ENCODE peak calls at places on chromosomes 1 and 21, in eight cellular contexts. One of them, this sample, is unnamed.

GRCh38 chr1:29649375-29650040 is 413.2 kb downstream of the PTPRU start:
- DNase-seq in stimulated activated naive CD8-positive, alpha-beta T cell treated with anti-CD3 and anti-CD28 coated beads, Interleukin-15, amount 100 ng/mL, for 72 hours: no peak
- DNase-seq in Daoy: peak; percentile 28
- DNase-seq in MG63: no peak
- DNase-seq in iPS-NIHi11: no peak
- DNase-seq in NCI-H510A: no peak
- DNase-seq in NCI-H1930: no peak
- DNase-seq in AG20443: no peak
- DNase-seq in this sample: no peak

GRCh38 chr1:1082239-1083180 is 8.4 kb upstream of the RNF223 start:
- DNase-seq in stimulated activated naive CD8-positive, alpha-beta T cell treated with anti-CD3 and anti-CD28 coated beads, Interleukin-15, amount 100 ng/mL, for 72 hours: no peak
- DNase-seq in Daoy: no peak
- DNase-seq in MG63: no peak
- DNase-seq in iPS-NIHi11: no peak
- DNase-seq in NCI-H510A: no peak
- DNase-seq in NCI-H1930: no peak
- DNase-seq in AG20443: no peak
- DNase-seq in this sample: no peak

GRCh38 chr1:83619497-83619896 is 379.4 kb downstream of the TTLL7 start:
- DNase-seq in stimulated activated naive CD8-positive, alpha-beta T cell treated with anti-CD3 and anti-CD28 coated beads, Interleukin-15, amount 100 ng/mL, for 72 hours: no peak
- DNase-seq in Daoy: no peak
- DNase-seq in MG63: no peak
- DNase-seq in iPS-NIHi11: no peak
- DNase-seq in NCI-H510A: no peak
- DNase-seq in NCI-H1930: no peak
- DNase-seq in AG20443: no peak
- DNase-seq in this sample: no peak

GRCh38 chr21:35770101-35770945 is 290.0 kb downstream of the SETD4 start:
- DNase-seq in stimulated activated naive CD8-positive, alpha-beta T cell treated with anti-CD3 and anti-CD28 coated beads, Interleukin-15, amount 100 ng/mL, for 72 hours: no peak
- DNase-seq in Daoy: no peak
- DNase-seq in MG63: no peak
- DNase-seq in iPS-NIHi11: no peak
- DNase-seq in NCI-H510A: no peak
- DNase-seq in NCI-H1930: no peak
- DNase-seq in AG20443: no peak
- DNase-seq in this sample: no peak

GRCh38 chr21:42215942-42216725 is 2.8 kb upstream of the ABCG1 start:
- DNase-seq in stimulated activated naive CD8-positive, alpha-beta T cell treated with anti-CD3 and anti-CD28 coated beads, Interleukin-15, amount 100 ng/mL, for 72 hours: no peak
- DNase-seq in Daoy: no peak
- DNase-seq in MG63: no peak
- DNase-seq in iPS-NIHi11: no peak
- DNase-seq in NCI-H510A: no peak
- DNase-seq in NCI-H1930: no peak
- DNase-seq in AG20443: no peak
- DNase-seq in this sample: no peak

GRCh38 chr21:15617968-15618367 is 111.8 kb upstream of the USP25 start:
- DNase-seq in stimulated activated naive CD8-positive, alpha-beta T cell treated with anti-CD3 and anti-CD28 coated beads, Interleukin-15, amount 100 ng/mL, for 72 hours: no peak
- DNase-seq in Daoy: peak; percentile 3
- DNase-seq in MG63: peak; percentile 44
- DNase-seq in iPS-NIHi11: peak; percentile 22
- DNase-seq in NCI-H510A: no peak
- DNase-seq in NCI-H1930: no peak
- DNase-seq in AG20443: peak; percentile 76
- DNase-seq in this sample: no peak

GRCh38 chr1:3711780-3712451 is 40.3 kb upstream of the CCDC27 start:
- DNase-seq in stimulated activated naive CD8-positive, alpha-beta T cell treated with anti-CD3 and anti-CD28 coated beads, Interleukin-15, amount 100 ng/mL, for 72 hours: no peak
- DNase-seq in Daoy: no peak
- DNase-seq in MG63: no peak
- DNase-seq in iPS-NIHi11: no peak
- DNase-seq in NCI-H510A: no peak
- DNase-seq in NCI-H1930: no peak
- DNase-seq in AG20443: no peak
- DNase-seq in this sample: no peak

GRCh38 chr1:156826596-156826995 is 9.9 kb upstream of the SH2D2A start:
- DNase-seq in stimulated activated naive CD8-positive, alpha-beta T cell treated with anti-CD3 and anti-CD28 coated beads, Interleukin-15, amount 100 ng/mL, for 72 hours: no peak
- DNase-seq in Daoy: no peak
- DNase-seq in MG63: no peak
- DNase-seq in iPS-NIHi11: no peak
- DNase-seq in NCI-H510A: no peak
- DNase-seq in NCI-H1930: no peak
- DNase-seq in AG20443: no peak
- DNase-seq in this sample: no peak

GRCh38 chr1:46699670-46700069 is 19.2 kb downstream of the EFCAB14 start:
- DNase-seq in stimulated activated naive CD8-positive, alpha-beta T cell treated with anti-CD3 and anti-CD28 coated beads, Interleukin-15, amount 100 ng/mL, for 72 hours: no peak
- DNase-seq in Daoy: no peak
- DNase-seq in MG63: no peak
- DNase-seq in iPS-NIHi11: no peak
- DNase-seq in NCI-H510A: no peak
- DNase-seq in NCI-H1930: no peak
- DNase-seq in AG20443: no peak
- DNase-seq in this sample: no peak

GRCh38 chr1:1806890-1807289 is 28.6 kb upstream of the NADK start:
- DNase-seq in stimulated activated naive CD8-positive, alpha-beta T cell treated with anti-CD3 and anti-CD28 coated beads, Interleukin-15, amount 100 ng/mL, for 72 hours: no peak
- DNase-seq in Daoy: no peak
- DNase-seq in MG63: no peak
- DNase-seq in iPS-NIHi11: no peak
- DNase-seq in NCI-H510A: no peak
- DNase-seq in NCI-H1930: no peak
- DNase-seq in AG20443: peak; percentile 65
- DNase-seq in this sample: no peak

GRCh38 chr1:163570061-163570460 is 248.3 kb downstream of the NUF2 start:
- DNase-seq in stimulated activated naive CD8-positive, alpha-beta T cell treated with anti-CD3 and anti-CD28 coated beads, Interleukin-15, amount 100 ng/mL, for 72 hours: no peak
- DNase-seq in Daoy: peak; percentile 32
- DNase-seq in MG63: no peak
- DNase-seq in iPS-NIHi11: no peak
- DNase-seq in NCI-H510A: no peak
- DNase-seq in NCI-H1930: no peak
- DNase-seq in AG20443: no peak
- DNase-seq in this sample: no peak

GRCh38 chr1:29543586-29543985 is 307.3 kb downstream of the PTPRU start:
- DNase-seq in stimulated activated naive CD8-positive, alpha-beta T cell treated with anti-CD3 and anti-CD28 coated beads, Interleukin-15, amount 100 ng/mL, for 72 hours: no peak
- DNase-seq in Daoy: no peak
- DNase-seq in MG63: no peak
- DNase-seq in iPS-NIHi11: no peak
- DNase-seq in NCI-H510A: no peak
- DNase-seq in NCI-H1930: no peak
- DNase-seq in AG20443: no peak
- DNase-seq in this sample: no peak

GRCh38 chr1:198107041-198107440 is 49.8 kb upstream of the NEK7 start:
- DNase-seq in stimulated activated naive CD8-positive, alpha-beta T cell treated with anti-CD3 and anti-CD28 coated beads, Interleukin-15, amount 100 ng/mL, for 72 hours: no peak
- DNase-seq in Daoy: peak; percentile 14
- DNase-seq in MG63: no peak
- DNase-seq in iPS-NIHi11: no peak
- DNase-seq in NCI-H510A: no peak
- DNase-seq in NCI-H1930: no peak
- DNase-seq in AG20443: no peak
- DNase-seq in this sample: no peak

GRCh38 chr1:86151427-86151826 is 5.1 kb downstream of the COL24A1 start:
- DNase-seq in stimulated activated naive CD8-positive, alpha-beta T cell treated with anti-CD3 and anti-CD28 coated beads, Interleukin-15, amount 100 ng/mL, for 72 hours: no peak
- DNase-seq in Daoy: no peak
- DNase-seq in MG63: no peak
- DNase-seq in iPS-NIHi11: no peak
- DNase-seq in NCI-H510A: no peak
- DNase-seq in NCI-H1930: no peak
- DNase-seq in AG20443: peak; percentile 24
- DNase-seq in this sample: no peak

GRCh38 chr1:239478069-239478468 is 91.7 kb downstream of the CHRM3 start:
- DNase-seq in stimulated activated naive CD8-positive, alpha-beta T cell treated with anti-CD3 and anti-CD28 coated beads, Interleukin-15, amount 100 ng/mL, for 72 hours: no peak
- DNase-seq in Daoy: no peak
- DNase-seq in MG63: no peak
- DNase-seq in iPS-NIHi11: no peak
- DNase-seq in NCI-H510A: no peak
- DNase-seq in NCI-H1930: no peak
- DNase-seq in AG20443: no peak
- DNase-seq in this sample: peak; percentile 8

GRCh38 chr1:55477953-55478352 is 262.8 kb upstream of the USP24 start:
- DNase-seq in stimulated activated naive CD8-positive, alpha-beta T cell treated with anti-CD3 and anti-CD28 coated beads, Interleukin-15, amount 100 ng/mL, for 72 hours: no peak
- DNase-seq in Daoy: no peak
- DNase-seq in MG63: no peak
- DNase-seq in iPS-NIHi11: no peak
- DNase-seq in NCI-H510A: no peak
- DNase-seq in NCI-H1930: no peak
- DNase-seq in AG20443: no peak
- DNase-seq in this sample: no peak

GRCh38 chr1:39102537-39103320 is 76.6 kb downstream of the NDUFS5 start:
- DNase-seq in stimulated activated naive CD8-positive, alpha-beta T cell treated with anti-CD3 and anti-CD28 coated beads, Interleukin-15, amount 100 ng/mL, for 72 hours: peak; percentile 35
- DNase-seq in Daoy: peak; percentile 74
- DNase-seq in MG63: no peak
- DNase-seq in iPS-NIHi11: peak; percentile 54
- DNase-seq in NCI-H510A: peak; percentile 99
- DNase-seq in NCI-H1930: peak; percentile 27
- DNase-seq in AG20443: peak; percentile 74
- DNase-seq in this sample: no peak